ENCODE peak calls at places on chromosome X, in seven cellular contexts. One of them, this sample, is unnamed.
A peak's percentile ranks its signal among the peaks of the same experiment; 100 is the strongest.

GRCh38 chrX:13837290-13837745 is 20.4 kb upstream of the GPM6B start:
- DNase-seq in myocyte: no peak
- DNase-seq in left kidney: peak; percentile 2
- DNase-seq in activated T-cell treated with anti-CD3 and anti-CD28 coated beads, Interleukin-2, amount 50 U/mL, for 4 hours: no peak
- DNase-seq in MCF 10A: no peak
- DNase-seq in activated gamma-delta T cell treated with Interleukin-2 at 50 U/mL for 16 hours: no peak
- DNase-seq in hypothalamus: peak; percentile 34
- DNase-seq in this sample: no peak

GRCh38 chrX:57771689-57772088 is 91.6 kb upstream of the NLRP2B start:
- DNase-seq in myocyte: no peak
- DNase-seq in left kidney: no peak
- DNase-seq in activated T-cell treated with anti-CD3 and anti-CD28 coated beads, Interleukin-2, amount 50 U/mL, for 4 hours: no peak
- DNase-seq in MCF 10A: peak; percentile 21
- DNase-seq in activated gamma-delta T cell treated with Interleukin-2 at 50 U/mL for 16 hours: no peak
- DNase-seq in hypothalamus: no peak
- DNase-seq in this sample: no peak

GRCh38 chrX:76127341-76127740 is 45.5 kb upstream of the PBDC1 start:
- DNase-seq in myocyte: no peak
- DNase-seq in left kidney: peak; percentile 3
- DNase-seq in activated T-cell treated with anti-CD3 and anti-CD28 coated beads, Interleukin-2, amount 50 U/mL, for 4 hours: no peak
- DNase-seq in MCF 10A: no peak
- DNase-seq in activated gamma-delta T cell treated with Interleukin-2 at 50 U/mL for 16 hours: no peak
- DNase-seq in hypothalamus: no peak
- DNase-seq in this sample: no peak

GRCh38 chrX:151085207-151085606 is 91.2 kb upstream of the GPR50 start:
- DNase-seq in myocyte: no peak
- DNase-seq in left kidney: no peak
- DNase-seq in activated T-cell treated with anti-CD3 and anti-CD28 coated beads, Interleukin-2, amount 50 U/mL, for 4 hours: no peak
- DNase-seq in MCF 10A: no peak
- DNase-seq in activated gamma-delta T cell treated with Interleukin-2 at 50 U/mL for 16 hours: no peak
- DNase-seq in hypothalamus: no peak
- DNase-seq in this sample: no peak

GRCh38 chrX:132257116-132257515 is 37.9 kb upstream of the RAP2C start:
- DNase-seq in myocyte: no peak
- DNase-seq in left kidney: no peak
- DNase-seq in activated T-cell treated with anti-CD3 and anti-CD28 coated beads, Interleukin-2, amount 50 U/mL, for 4 hours: no peak
- DNase-seq in MCF 10A: no peak
- DNase-seq in activated gamma-delta T cell treated with Interleukin-2 at 50 U/mL for 16 hours: no peak
- DNase-seq in hypothalamus: no peak
- DNase-seq in this sample: no peak

GRCh38 chrX:123408856-123409737 is 225.0 kb downstream of the GRIA3 start:
- DNase-seq in myocyte: no peak
- DNase-seq in left kidney: no peak
- DNase-seq in activated T-cell treated with anti-CD3 and anti-CD28 coated beads, Interleukin-2, amount 50 U/mL, for 4 hours: no peak
- DNase-seq in MCF 10A: no peak
- DNase-seq in activated gamma-delta T cell treated with Interleukin-2 at 50 U/mL for 16 hours: no peak
- DNase-seq in hypothalamus: no peak
- DNase-seq in this sample: no peak

GRCh38 chrX:22399793-22400192 is 127.1 kb downstream of the CBLL2 start:
- DNase-seq in myocyte: no peak
- DNase-seq in left kidney: no peak
- DNase-seq in activated T-cell treated with anti-CD3 and anti-CD28 coated beads, Interleukin-2, amount 50 U/mL, for 4 hours: no peak
- DNase-seq in MCF 10A: peak; percentile 35
- DNase-seq in activated gamma-delta T cell treated with Interleukin-2 at 50 U/mL for 16 hours: no peak
- DNase-seq in hypothalamus: no peak
- DNase-seq in this sample: no peak

GRCh38 chrX:71941771-71942170 is 31.1 kb downstream of the NHSL2 start:
- DNase-seq in myocyte: peak; percentile 24
- DNase-seq in left kidney: no peak
- DNase-seq in activated T-cell treated with anti-CD3 and anti-CD28 coated beads, Interleukin-2, amount 50 U/mL, for 4 hours: no peak
- DNase-seq in MCF 10A: peak; percentile 37
- DNase-seq in activated gamma-delta T cell treated with Interleukin-2 at 50 U/mL for 16 hours: no peak
- DNase-seq in hypothalamus: no peak
- DNase-seq in this sample: no peak

GRCh38 chrX:30533261-30533660 is 44.3 kb downstream of the TASL start:
- DNase-seq in myocyte: no peak
- DNase-seq in left kidney: no peak
- DNase-seq in activated T-cell treated with anti-CD3 and anti-CD28 coated beads, Interleukin-2, amount 50 U/mL, for 4 hours: no peak
- DNase-seq in MCF 10A: peak; percentile 8
- DNase-seq in activated gamma-delta T cell treated with Interleukin-2 at 50 U/mL for 16 hours: no peak
- DNase-seq in hypothalamus: no peak
- DNase-seq in this sample: no peak

GRCh38 chrX:42837747-42838146 is 59.8 kb upstream of the PPP1R2C start:
- DNase-seq in myocyte: no peak
- DNase-seq in left kidney: no peak
- DNase-seq in activated T-cell treated with anti-CD3 and anti-CD28 coated beads, Interleukin-2, amount 50 U/mL, for 4 hours: no peak
- DNase-seq in MCF 10A: no peak
- DNase-seq in activated gamma-delta T cell treated with Interleukin-2 at 50 U/mL for 16 hours: no peak
- DNase-seq in hypothalamus: no peak
- DNase-seq in this sample: no peak

GRCh38 chrX:69361286-69361926 is 142.7 kb upstream of the NALF2 start:
- DNase-seq in myocyte: peak; percentile 28
- DNase-seq in left kidney: peak; percentile 53
- DNase-seq in activated T-cell treated with anti-CD3 and anti-CD28 coated beads, Interleukin-2, amount 50 U/mL, for 4 hours: no peak
- DNase-seq in MCF 10A: peak; percentile 0
- DNase-seq in activated gamma-delta T cell treated with Interleukin-2 at 50 U/mL for 16 hours: no peak
- DNase-seq in hypothalamus: no peak
- DNase-seq in this sample: no peak

GRCh38 chrX:137362583-137362982 is 203.3 kb upstream of the ZIC3 start:
- DNase-seq in myocyte: no peak
- DNase-seq in left kidney: no peak
- DNase-seq in activated T-cell treated with anti-CD3 and anti-CD28 coated beads, Interleukin-2, amount 50 U/mL, for 4 hours: no peak
- DNase-seq in MCF 10A: no peak
- DNase-seq in activated gamma-delta T cell treated with Interleukin-2 at 50 U/mL for 16 hours: no peak
- DNase-seq in hypothalamus: no peak
- DNase-seq in this sample: no peak

GRCh38 chrX:68462653-68463052 is 29.4 kb upstream of the OPHN1 start:
- DNase-seq in myocyte: peak; percentile 67
- DNase-seq in left kidney: peak; percentile 71
- DNase-seq in activated T-cell treated with anti-CD3 and anti-CD28 coated beads, Interleukin-2, amount 50 U/mL, for 4 hours: no peak
- DNase-seq in MCF 10A: peak; percentile 36
- DNase-seq in activated gamma-delta T cell treated with Interleukin-2 at 50 U/mL for 16 hours: peak; percentile 5
- DNase-seq in hypothalamus: no peak
- DNase-seq in this sample: no peak

GRCh38 chrX:9912341-9912740 is 54.8 kb upstream of the CLDN34 start:
- DNase-seq in myocyte: no peak
- DNase-seq in left kidney: peak; percentile 83
- DNase-seq in activated T-cell treated with anti-CD3 and anti-CD28 coated beads, Interleukin-2, amount 50 U/mL, for 4 hours: no peak
- DNase-seq in MCF 10A: peak; percentile 51
- DNase-seq in activated gamma-delta T cell treated with Interleukin-2 at 50 U/mL for 16 hours: no peak
- DNase-seq in hypothalamus: peak; percentile 30
- DNase-seq in this sample: no peak

GRCh38 chrX:17638731-17639130 is 98.6 kb upstream of the SCML1 start:
- DNase-seq in myocyte: peak; percentile 34
- DNase-seq in left kidney: no peak
- DNase-seq in activated T-cell treated with anti-CD3 and anti-CD28 coated beads, Interleukin-2, amount 50 U/mL, for 4 hours: no peak
- DNase-seq in MCF 10A: no peak
- DNase-seq in activated gamma-delta T cell treated with Interleukin-2 at 50 U/mL for 16 hours: no peak
- DNase-seq in hypothalamus: no peak
- DNase-seq in this sample: no peak

GRCh38 chrX:110316351-110317078 is 1.4 kb downstream of the AMMECR1 start:
- DNase-seq in myocyte: no peak
- DNase-seq in left kidney: peak; percentile 49
- DNase-seq in activated T-cell treated with anti-CD3 and anti-CD28 coated beads, Interleukin-2, amount 50 U/mL, for 4 hours: no peak
- DNase-seq in MCF 10A: peak; percentile 11
- DNase-seq in activated gamma-delta T cell treated with Interleukin-2 at 50 U/mL for 16 hours: no peak
- DNase-seq in hypothalamus: no peak
- DNase-seq in this sample: no peak

GRCh38 chrX:74370482-74370881 is 50.8 kb upstream of the SLC16A2 start:
- DNase-seq in myocyte: no peak
- DNase-seq in left kidney: no peak
- DNase-seq in activated T-cell treated with anti-CD3 and anti-CD28 coated beads, Interleukin-2, amount 50 U/mL, for 4 hours: no peak
- DNase-seq in MCF 10A: no peak
- DNase-seq in activated gamma-delta T cell treated with Interleukin-2 at 50 U/mL for 16 hours: no peak
- DNase-seq in hypothalamus: no peak
- DNase-seq in this sample: no peak

GRCh38 chrX:132821974-132822633 is 136.3 kb downstream of the HS6ST2 start:
- DNase-seq in myocyte: no peak
- DNase-seq in left kidney: peak; percentile 5
- DNase-seq in activated T-cell treated with anti-CD3 and anti-CD28 coated beads, Interleukin-2, amount 50 U/mL, for 4 hours: no peak
- DNase-seq in MCF 10A: no peak
- DNase-seq in activated gamma-delta T cell treated with Interleukin-2 at 50 U/mL for 16 hours: no peak
- DNase-seq in hypothalamus: no peak
- DNase-seq in this sample: no peak

GRCh38 chrX:34942496-34942895 is at the start of gene FAM47B:
- DNase-seq in myocyte: no peak
- DNase-seq in left kidney: no peak
- DNase-seq in activated T-cell treated with anti-CD3 and anti-CD28 coated beads, Interleukin-2, amount 50 U/mL, for 4 hours: no peak
- DNase-seq in MCF 10A: no peak
- DNase-seq in activated gamma-delta T cell treated with Interleukin-2 at 50 U/mL for 16 hours: no peak
- DNase-seq in hypothalamus: no peak
- DNase-seq in this sample: no peak

GRCh38 chrX:22366866-22367265 is 94.2 kb downstream of the CBLL2 start:
- DNase-seq in myocyte: no peak
- DNase-seq in left kidney: no peak
- DNase-seq in activated T-cell treated with anti-CD3 and anti-CD28 coated beads, Interleukin-2, amount 50 U/mL, for 4 hours: no peak
- DNase-seq in MCF 10A: no peak
- DNase-seq in activated gamma-delta T cell treated with Interleukin-2 at 50 U/mL for 16 hours: no peak
- DNase-seq in hypothalamus: no peak
- DNase-seq in this sample: no peak

GRCh38 chrX:107449490-107450175 is at the start of gene FRMPD3:
- DNase-seq in myocyte: peak; percentile 2
- DNase-seq in left kidney: peak; percentile 49
- DNase-seq in activated T-cell treated with anti-CD3 and anti-CD28 coated beads, Interleukin-2, amount 50 U/mL, for 4 hours: no peak
- DNase-seq in MCF 10A: no peak
- DNase-seq in activated gamma-delta T cell treated with Interleukin-2 at 50 U/mL for 16 hours: no peak
- DNase-seq in hypothalamus: peak; percentile 40
- DNase-seq in this sample: no peak

GRCh38 chrX:57251965-57252364 is 34.5 kb upstream of the FAAH2 start:
- DNase-seq in myocyte: no peak
- DNase-seq in left kidney: no peak
- DNase-seq in activated T-cell treated with anti-CD3 and anti-CD28 coated beads, Interleukin-2, amount 50 U/mL, for 4 hours: no peak
- DNase-seq in MCF 10A: no peak
- DNase-seq in activated gamma-delta T cell treated with Interleukin-2 at 50 U/mL for 16 hours: no peak
- DNase-seq in hypothalamus: no peak
- DNase-seq in this sample: no peak

GRCh38 chrX:117134983-117135382 is 672.2 kb upstream of the CT83 start:
- DNase-seq in myocyte: no peak
- DNase-seq in left kidney: no peak
- DNase-seq in activated T-cell treated with anti-CD3 and anti-CD28 coated beads, Interleukin-2, amount 50 U/mL, for 4 hours: no peak
- DNase-seq in MCF 10A: no peak
- DNase-seq in activated gamma-delta T cell treated with Interleukin-2 at 50 U/mL for 16 hours: no peak
- DNase-seq in hypothalamus: no peak
- DNase-seq in this sample: no peak

GRCh38 chrX:111086521-111087127 is 9.4 kb upstream of the PAK3 start:
- DNase-seq in myocyte: no peak
- DNase-seq in left kidney: peak; percentile 6
- DNase-seq in activated T-cell treated with anti-CD3 and anti-CD28 coated beads, Interleukin-2, amount 50 U/mL, for 4 hours: no peak
- DNase-seq in MCF 10A: no peak
- DNase-seq in activated gamma-delta T cell treated with Interleukin-2 at 50 U/mL for 16 hours: no peak
- DNase-seq in hypothalamus: no peak
- DNase-seq in this sample: no peak

GRCh38 chrX:154022716-154023115 is 3.0 kb upstream of the IRAK1 start:
- DNase-seq in myocyte: no peak
- DNase-seq in left kidney: peak; percentile 51
- DNase-seq in activated T-cell treated with anti-CD3 and anti-CD28 coated beads, Interleukin-2, amount 50 U/mL, for 4 hours: no peak
- DNase-seq in MCF 10A: no peak
- DNase-seq in activated gamma-delta T cell treated with Interleukin-2 at 50 U/mL for 16 hours: no peak
- DNase-seq in hypothalamus: no peak
- DNase-seq in this sample: no peak

GRCh38 chrX:154354516-154354915 is 19.9 kb downstream of the FLNA start:
- DNase-seq in myocyte: no peak
- DNase-seq in left kidney: no peak
- DNase-seq in activated T-cell treated with anti-CD3 and anti-CD28 coated beads, Interleukin-2, amount 50 U/mL, for 4 hours: no peak
- DNase-seq in MCF 10A: no peak
- DNase-seq in activated gamma-delta T cell treated with Interleukin-2 at 50 U/mL for 16 hours: no peak
- DNase-seq in hypothalamus: no peak
- DNase-seq in this sample: no peak

GRCh38 chrX:155766321-155766720 is 114.8 kb upstream of the VAMP7 start:
- DNase-seq in myocyte: no peak
- DNase-seq in left kidney: no peak
- DNase-seq in activated T-cell treated with anti-CD3 and anti-CD28 coated beads, Interleukin-2, amount 50 U/mL, for 4 hours: no peak
- DNase-seq in MCF 10A: no peak
- DNase-seq in activated gamma-delta T cell treated with Interleukin-2 at 50 U/mL for 16 hours: no peak
- DNase-seq in hypothalamus: no peak
- DNase-seq in this sample: no peak

GRCh38 chrX:107559506-107559905 is 68.8 kb upstream of the PRPS1 start:
- DNase-seq in myocyte: no peak
- DNase-seq in left kidney: no peak
- DNase-seq in activated T-cell treated with anti-CD3 and anti-CD28 coated beads, Interleukin-2, amount 50 U/mL, for 4 hours: no peak
- DNase-seq in MCF 10A: no peak
- DNase-seq in activated gamma-delta T cell treated with Interleukin-2 at 50 U/mL for 16 hours: no peak
- DNase-seq in hypothalamus: no peak
- DNase-seq in this sample: no peak

GRCh38 chrX:110258552-110258951 is 59.3 kb downstream of the AMMECR1 start:
- DNase-seq in myocyte: no peak
- DNase-seq in left kidney: no peak
- DNase-seq in activated T-cell treated with anti-CD3 and anti-CD28 coated beads, Interleukin-2, amount 50 U/mL, for 4 hours: no peak
- DNase-seq in MCF 10A: peak; percentile 20
- DNase-seq in activated gamma-delta T cell treated with Interleukin-2 at 50 U/mL for 16 hours: no peak
- DNase-seq in hypothalamus: no peak
- DNase-seq in this sample: no peak

GRCh38 chrX:49930046-49930445 is 7.7 kb downstream of the CLCN5 start:
- DNase-seq in myocyte: peak; percentile 42
- DNase-seq in left kidney: no peak
- DNase-seq in activated T-cell treated with anti-CD3 and anti-CD28 coated beads, Interleukin-2, amount 50 U/mL, for 4 hours: no peak
- DNase-seq in MCF 10A: no peak
- DNase-seq in activated gamma-delta T cell treated with Interleukin-2 at 50 U/mL for 16 hours: no peak
- DNase-seq in hypothalamus: no peak
- DNase-seq in this sample: no peak

GRCh38 chrX:69093960-69094935 is 71.0 kb downstream of the PJA1 start:
- DNase-seq in myocyte: peak; percentile 49
- DNase-seq in left kidney: peak; percentile 81
- DNase-seq in activated T-cell treated with anti-CD3 and anti-CD28 coated beads, Interleukin-2, amount 50 U/mL, for 4 hours: no peak
- DNase-seq in MCF 10A: peak; percentile 70
- DNase-seq in activated gamma-delta T cell treated with Interleukin-2 at 50 U/mL for 16 hours: no peak
- DNase-seq in hypothalamus: no peak
- DNase-seq in this sample: peak; percentile 4